ENCODE peak calls at places on chromosomes 12 and 14, in ten cellular contexts. V is transverse colon, K is HCT116, X is left ventricle myocardium inferior, C is lung, F is AG04450, Z is pancreas, I is astrocyte, T is heart left ventricle, U is DND-41. R is an unnamed sample. For H3K27me3, the result is how much of the 10 kb centered on the place peaks cover.

GRCh38 chr14:55454264-55455151 is 14.1 kb upstream of the TBPL2 start:
- DNase-seq in K (peak), V (peak), Z (no peak), T (peak), X (no peak), F (peak), C (no peak), U (no peak), I (peak), R (no peak)

GRCh38 chr12:6161124-6161882 is 36.8 kb upstream of the VWF start:
- DNase-seq in I (peak), C (no peak), K (no peak), U (no peak), Z (no peak), T (peak), V (no peak), F (peak), X (peak), R (no peak)

GRCh38 chr14:88621090-88621489 is 58.3 kb downstream of the ZC3H14 start:
- DNase-seq in Z (no peak), T (no peak), U (no peak), X (no peak), V (no peak), C (no peak), F (no peak), I (no peak), K (no peak), R (no peak)

GRCh38 chr12:4855121-4855924 is 54.4 kb upstream of the KCNA1 start:
- DNase-seq in X (no peak), I (peak), K (peak), F (peak), C (peak), Z (no peak), T (no peak), U (peak), V (peak), R (peak)

GRCh38 chr14:21840765-21841164 is 167.1 kb upstream of the OR4E1 start:
- DNase-seq in F (no peak), U (no peak), I (no peak), V (no peak), T (no peak), X (no peak), Z (no peak), K (peak), C (no peak), R (no peak)

GRCh38 chr14:74649167-74649566 is 37.1 kb upstream of the LTBP2 start:
- DNase-seq in V (no peak), I (no peak), U (no peak), T (no peak), K (no peak), X (no peak), Z (no peak), F (no peak), C (no peak), R (no peak)

GRCh38 chr14:91232052-91232451 is 12.5 kb downstream of the GPR68 start:
- DNase-seq in K (no peak), I (no peak), U (no peak), Z (no peak), T (no peak), C (no peak), X (no peak), F (no peak), V (no peak), R (no peak)

GRCh38 chr12:80411787-80412186 is 32.2 kb upstream of the PTPRQ start:
- DNase-seq in C (no peak), Z (no peak), K (no peak), X (no peak), U (no peak), V (no peak), T (no peak), F (no peak), I (no peak), R (peak)

GRCh38 chr14:54680636-54681035 is 113.7 kb downstream of the SAMD4A start:
- DNase-seq in X (no peak), U (no peak), V (no peak), C (no peak), I (no peak), T (no peak), Z (no peak), K (no peak), F (no peak), R (no peak)

GRCh38 chr12:122399592-122400373 is 22.7 kb downstream of the CLIP1 start:
- DNase-seq in C (peak), K (peak), I (peak), X (peak), U (peak), Z (no peak), V (peak), F (peak), T (peak), R (no peak)

GRCh38 chr14:92252291-92252690 is 70.7 kb upstream of the SLC24A4 start:
- DNase-seq in K (no peak), U (no peak), X (no peak), T (no peak), F (no peak), I (no peak), V (no peak), Z (no peak), C (no peak), R (no peak)

GRCh38 chr14:100147181-100147631 is 12.2 kb downstream of the DEGS2 start:
- DNase-seq in T (no peak), U (peak), Z (no peak), K (no peak), X (no peak), C (no peak), F (no peak), I (no peak), V (no peak), R (peak)

GRCh38 chr14:68140111-68140741 is 320.6 kb downstream of the RAD51B start:
- DNase-seq in V (peak), F (peak), C (peak), X (no peak), U (no peak), Z (no peak), K (peak), I (peak), T (peak), R (no peak)

GRCh38 chr12:6606331-6607131 is 648 bp downstream of the CHD4 start:
- DNase-seq in F (no peak), C (peak), K (no peak), X (peak), U (peak), T (peak), I (no peak), Z (peak), V (peak), R (peak)

GRCh38 chr14:77844802-77845201 is 44.9 kb downstream of the ADCK1 start:
- DNase-seq in F (no peak), C (no peak), X (no peak), I (no peak), V (no peak), T (no peak), Z (no peak), U (no peak), K (no peak), R (no peak)

GRCh38 chr12:122009741-122010140 is 11.9 kb upstream of the BCL7A start:
- DNase-seq in Z (no peak), I (no peak), T (no peak), V (no peak), X (no peak), F (no peak), U (no peak), C (no peak), K (no peak), R (no peak)

GRCh38 chr12:94969424-94969823 is 34.1 kb downstream of the NDUFA12 start:
- DNase-seq in I (no peak), U (no peak), K (no peak), T (no peak), C (no peak), V (no peak), F (no peak), Z (no peak), X (no peak), R (peak)

GRCh38 chr12:14057895-14058294 is 76.5 kb upstream of the GRIN2B start:
- DNase-seq in I (no peak), U (no peak), F (no peak), T (no peak), C (no peak), Z (no peak), K (no peak), V (no peak), X (no peak), R (no peak)

GRCh38 chr14:80523518-80524117 is 312.3 kb upstream of the DIO2 start:
- DNase-seq in C (no peak), F (no peak), X (no peak), T (no peak), V (no peak), U (no peak), K (no peak), I (peak), Z (no peak), R (no peak)

DNA sequence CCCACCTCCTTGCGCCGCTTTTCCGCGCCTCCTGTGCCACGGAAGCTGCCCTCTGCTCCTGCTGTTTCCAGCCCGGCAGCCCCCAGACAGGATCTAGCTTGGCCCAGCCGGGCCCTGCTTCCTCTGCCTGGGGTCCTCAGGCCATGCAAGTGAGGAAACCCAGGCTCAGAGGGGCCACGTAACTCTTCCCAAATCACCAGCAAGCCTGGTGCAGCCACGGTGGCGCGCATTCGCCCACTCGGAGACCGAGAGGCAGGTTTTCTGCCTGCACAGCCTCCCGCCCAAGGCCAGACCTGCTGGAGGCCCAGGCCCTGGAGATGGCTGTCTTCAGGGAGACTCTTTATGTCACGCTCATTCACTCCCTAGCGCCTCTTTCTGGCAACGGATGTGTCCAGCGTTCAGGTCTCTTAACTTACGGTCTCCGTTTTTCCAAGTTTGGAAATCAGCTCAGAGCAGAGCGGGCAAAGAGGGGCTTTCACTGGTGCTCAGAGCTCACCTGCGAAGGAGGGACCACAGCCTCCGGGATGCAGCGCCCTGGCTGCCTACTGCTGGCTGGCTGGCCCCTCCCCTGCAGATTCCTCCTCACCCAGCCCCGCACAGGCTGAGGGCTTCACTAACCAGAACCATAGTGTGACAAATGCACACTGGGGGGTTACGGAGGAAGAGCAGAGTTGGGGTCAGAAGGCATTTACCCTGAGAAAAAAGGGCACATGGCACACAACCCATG is 20.6 kb upstream of the CEP170B start:
- DNase-seq in C (no peak), T (no peak), V (no peak), F (no peak), K (no peak), Z (no peak), U (no peak), X (no peak), I (no peak), R (no peak)
- H3K4me3 ChIP-seq in C (no peak), T (peak), V (no peak), F (no peak), K (no peak), Z (no peak), U (no peak), X (peak), I (no peak), R (no peak)

GRCh38 chr12:92233346-92234015 is 87.8 kb upstream of the BTG1 start:
- DNase-seq in K (no peak), C (no peak), X (no peak), T (no peak), Z (no peak), F (no peak), V (no peak), U (no peak), I (no peak), R (no peak)
- TF ChIP-seq CTCF in K (no peak), C (no peak), X (no peak), T (no peak), Z (no peak), F (no peak), V (no peak), U (no peak), I (no peak), R (no peak)

GRCh38 chr12:132433641-132434395 is 56.1 kb upstream of the FBRSL1 start:
- DNase-seq in C (no peak), U (no peak), I (no peak), K (no peak), Z (peak), T (no peak), V (peak), F (no peak), X (no peak), R (no peak)
- H3K27me3 ChIP-seq in C (under half), U (under half), I (under half), K (under half), Z (under half), T (under half), V (under half), F (half or more), X (half or more), R (under half)

GRCh38 chr12:104793280-104793679 is 164.8 kb downstream of the SLC41A2 start:
- DNase-seq in X (no peak), Z (no peak), V (no peak), K (no peak), F (no peak), C (no peak), I (peak), U (no peak), T (peak), R (no peak)

GRCh38 chr12:104788848-104789271 is 169.2 kb downstream of the SLC41A2 start:
- DNase-seq in Z (no peak), F (no peak), V (no peak), K (no peak), C (no peak), U (no peak), T (peak), I (no peak), X (no peak), R (no peak)

GRCh38 chr12:104790296-104791125 is 167.6 kb downstream of the SLC41A2 start:
- DNase-seq in U (peak), V (peak), X (peak), Z (peak), C (peak), K (peak), T (peak), I (no peak), F (no peak), R (peak)

GRCh38 chr12:104793968-104794367 is 164.1 kb downstream of the SLC41A2 start:
- DNase-seq in X (no peak), K (no peak), U (no peak), I (no peak), C (no peak), V (no peak), F (no peak), Z (no peak), T (no peak), R (no peak)

GRCh38 chr12:104792570-104792969 is 165.5 kb downstream of the SLC41A2 start:
- DNase-seq in Z (no peak), K (peak), X (no peak), U (no peak), I (peak), T (no peak), C (no peak), F (peak), V (no peak), R (no peak)
- H3K4me3 ChIP-seq in Z (no peak), K (no peak), X (no peak), U (no peak), I (no peak), T (no peak), C (no peak), F (no peak), V (no peak), R (no peak)

GRCh38 chr12:2548095-2548494 is 246.7 kb upstream of the FKBP4 start:
- DNase-seq in U (no peak), X (no peak), V (no peak), I (no peak), F (no peak), C (no peak), K (no peak), T (no peak), Z (no peak), R (no peak)
- TF ChIP-seq CTCF in U (no peak), X (no peak), V (no peak), I (no peak), F (no peak), C (no peak), K (no peak), T (no peak), Z (no peak), R (no peak)

GRCh38 chr12:116373610-116374606 is 96.4 kb upstream of the MED13L start:
- DNase-seq in K (no peak), V (no peak), I (no peak), X (no peak), F (no peak), Z (no peak), U (no peak), C (no peak), T (no peak), R (no peak)
- H3K27me3 ChIP-seq in K (under half), V (under half), I (under half), X (under half), F (under half), Z (under half), U (under half), C (under half), T (under half), R (under half)

GRCh38 chr14:76812093-76812421 is 625 bp downstream of the ANGEL1 start:
- DNase-seq in F (no peak), V (peak), U (no peak), X (no peak), T (no peak), Z (no peak), I (no peak), K (no peak), C (no peak), R (no peak)

GRCh38 chr14:76811561-76811960 is 1.1 kb downstream of the ANGEL1 start:
- DNase-seq in T (no peak), U (no peak), Z (no peak), V (no peak), K (no peak), I (peak), C (no peak), F (no peak), X (no peak), R (no peak)

GRCh38 chr14:76812422-76813383 is at the start of gene ANGEL1:
- DNase-seq in Z (peak), T (peak), K (peak), X (peak), C (peak), V (peak), I (peak), U (peak), F (peak), R (peak)

GRCh38 chr14:76810525-76810924 is 2.2 kb downstream of the ANGEL1 start:
- DNase-seq in C (no peak), F (no peak), T (no peak), U (no peak), Z (no peak), V (no peak), I (no peak), X (no peak), K (no peak), R (no peak)

GRCh38 chr14:76810953-76811400 is 1.7 kb downstream of the ANGEL1 start:
- DNase-seq in U (no peak), F (no peak), C (no peak), Z (no peak), T (no peak), X (no peak), K (peak), I (peak), V (peak), R (no peak)
- H3K4me3 ChIP-seq in U (no peak), F (peak), C (no peak), Z (peak), T (peak), X (peak), K (peak), I (peak), V (no peak), R (peak)